ENCODE peak calls at places on chromosomes 1 and 21, in six cellular contexts. J, E, K, O, A and C are unnamed samples.

GRCh38 chr1:220157738-220158137 is 63.8 kb downstream of the IARS2 start:
- DNase-seq in J (no peak), E (no peak), K (no peak), O (no peak), A (no peak), C (no peak)

GRCh38 chr1:212440419-212440818 is 7.7 kb downstream of the NENF start:
- DNase-seq in J (no peak), E (no peak), K (no peak), O (no peak), A (no peak), C (peak)

GRCh38 chr1:178143730-178144343 is 49.9 kb downstream of the RASAL2 start:
- DNase-seq in J (no peak), E (no peak), K (no peak), O (no peak), A (no peak), C (no peak)

GRCh38 chr1:41874903-41875411 is 43.8 kb downstream of the HIVEP3 start:
- DNase-seq in J (no peak), E (no peak), K (no peak), O (no peak), A (peak), C (no peak)

GRCh38 chr1:74504125-74505065 is 8.0 kb downstream of the LRRC53 start:
- DNase-seq in J (peak), E (peak), K (no peak), O (peak), A (no peak), C (peak)

GRCh38 chr1:71080178-71080781 is 555 bp downstream of the ZRANB2 start:
- DNase-seq in J (no peak), E (no peak), K (no peak), O (peak), A (no peak), C (peak)

GRCh38 chr1:110675060-110675791 is 486 bp upstream of the KCNA3 start:
- DNase-seq in J (no peak), E (peak), K (no peak), O (no peak), A (no peak), C (no peak)

GRCh38 chr1:234584926-234585325 is 25.1 kb downstream of the IRF2BP2 start:
- DNase-seq in J (peak), E (no peak), K (no peak), O (no peak), A (no peak), C (peak)

GRCh38 chr1:78619446-78619802 is 824 bp upstream of the IFI44L start:
- DNase-seq in J (no peak), E (no peak), K (no peak), O (no peak), A (no peak), C (no peak)

GRCh38 chr1:183554577-183554976 is 35.7 kb downstream of the NCF2 start:
- DNase-seq in J (no peak), E (no peak), K (no peak), O (no peak), A (no peak), C (peak)

GRCh38 chr1:171613282-171613681 is 8.8 kb upstream of the MYOCOS start:
- DNase-seq in J (no peak), E (no peak), K (no peak), O (no peak), A (no peak), C (no peak)

GRCh38 chr1:39081266-39082139 is 55.4 kb downstream of the NDUFS5 start:
- DNase-seq in J (peak), E (peak), K (peak), O (peak), A (peak), C (peak)

GRCh38 chr1:15354580-15354965 is 55.1 kb upstream of the EFHD2 start:
- DNase-seq in J (no peak), E (no peak), K (no peak), O (no peak), A (no peak), C (no peak)

GRCh38 chr21:46084709-46085108 is 13.2 kb upstream of the COL6A2 start:
- DNase-seq in J (no peak), E (peak), K (no peak), O (no peak), A (peak), C (no peak)

GRCh38 chr1:31910933-31911332 is 27.2 kb downstream of the PTP4A2 start:
- DNase-seq in J (peak), E (no peak), K (no peak), O (no peak), A (no peak), C (no peak)

GRCh38 chr1:34597877-34598514 is 156.9 kb upstream of the GJB5 start:
- DNase-seq in J (peak), E (peak), K (peak), O (peak), A (peak), C (peak)